ENCODE peak calls at places on chromosome 16, in seven cellular contexts. One of them, this sample, is unnamed.

GRCh38 chr16:57536306-57537193 is at the start of gene CCDC102A:
- DNase-seq in cardiac muscle cell: peak; percentile 64
- DNase-seq in heart right ventricle: peak; percentile 23
- DNase-seq in IMR-90: no peak
- DNase-seq in tibial nerve: no peak
- DNase-seq in CD8-positive, alpha-beta T cell: no peak
- DNase-seq in epithelial cell of esophagus: no peak
- DNase-seq in this sample: peak; percentile 55

GRCh38 chr16:55418586-55418985 is 60.4 kb upstream of the MMP2 start:
- DNase-seq in cardiac muscle cell: peak; percentile 66
- DNase-seq in epithelial cell of esophagus: peak; percentile 41
- DNase-seq in IMR-90: peak; percentile 10
- DNase-seq in CD8-positive, alpha-beta T cell: no peak
- DNase-seq in tibial nerve: no peak
- DNase-seq in heart right ventricle: no peak
- DNase-seq in this sample: peak; percentile 29

GRCh38 chr16:30166202-30166902 is 17.1 kb upstream of the CORO1A start:
- DNase-seq in heart right ventricle: no peak
- DNase-seq in cardiac muscle cell: no peak
- DNase-seq in IMR-90: no peak
- DNase-seq in tibial nerve: no peak
- DNase-seq in CD8-positive, alpha-beta T cell: no peak
- DNase-seq in epithelial cell of esophagus: no peak
- DNase-seq in this sample: no peak

GRCh38 chr16:21233521-21234150 is at the start of gene ANKS4B:
- DNase-seq in tibial nerve: no peak
- DNase-seq in CD8-positive, alpha-beta T cell: no peak
- DNase-seq in heart right ventricle: no peak
- DNase-seq in IMR-90: no peak
- DNase-seq in epithelial cell of esophagus: no peak
- DNase-seq in cardiac muscle cell: no peak
- DNase-seq in this sample: no peak

GRCh38 chr16:57579361-57579665 is 36.9 kb downstream of the ADGRG5 start:
- DNase-seq in IMR-90: no peak
- DNase-seq in tibial nerve: no peak
- DNase-seq in cardiac muscle cell: no peak
- DNase-seq in heart right ventricle: no peak
- DNase-seq in epithelial cell of esophagus: no peak
- DNase-seq in CD8-positive, alpha-beta T cell: no peak
- DNase-seq in this sample: no peak

GRCh38 chr16:88570691-88571092 is 489 bp downstream of the ZC3H18 start:
- DNase-seq in epithelial cell of esophagus: peak; percentile 40
- DNase-seq in tibial nerve: no peak
- DNase-seq in CD8-positive, alpha-beta T cell: no peak
- DNase-seq in cardiac muscle cell: peak; percentile 26
- DNase-seq in IMR-90: no peak
- DNase-seq in heart right ventricle: no peak
- DNase-seq in this sample: peak; percentile 18

GRCh38 chr16:19900590-19900989 is 15.9 kb upstream of the GPRC5B start:
- DNase-seq in tibial nerve: no peak
- DNase-seq in CD8-positive, alpha-beta T cell: no peak
- DNase-seq in heart right ventricle: no peak
- DNase-seq in cardiac muscle cell: no peak
- DNase-seq in IMR-90: no peak
- DNase-seq in epithelial cell of esophagus: no peak
- DNase-seq in this sample: no peak

GRCh38 chr16:89360760-89361435 is 129.5 kb downstream of the ANKRD11 start:
- DNase-seq in heart right ventricle: no peak
- DNase-seq in CD8-positive, alpha-beta T cell: peak; percentile 71
- DNase-seq in cardiac muscle cell: no peak
- DNase-seq in IMR-90: no peak
- DNase-seq in tibial nerve: no peak
- DNase-seq in epithelial cell of esophagus: no peak
- DNase-seq in this sample: no peak

GRCh38 chr16:88524973-88525662 is 45.1 kb upstream of the ZC3H18 start:
- DNase-seq in tibial nerve: no peak
- DNase-seq in epithelial cell of esophagus: no peak
- DNase-seq in heart right ventricle: no peak
- DNase-seq in IMR-90: no peak
- DNase-seq in cardiac muscle cell: no peak
- DNase-seq in CD8-positive, alpha-beta T cell: no peak
- DNase-seq in this sample: no peak

GRCh38 chr16:24838554-24839266 is 7.1 kb upstream of the SLC5A11 start:
- DNase-seq in IMR-90: peak; percentile 70
- DNase-seq in tibial nerve: peak; percentile 39
- DNase-seq in epithelial cell of esophagus: peak; percentile 69
- DNase-seq in heart right ventricle: no peak
- DNase-seq in CD8-positive, alpha-beta T cell: no peak
- DNase-seq in cardiac muscle cell: no peak
- DNase-seq in this sample: no peak

GRCh38 chr16:27665881-27666280 is 115.9 kb downstream of the KATNIP start:
- DNase-seq in IMR-90: peak; percentile 37
- DNase-seq in tibial nerve: no peak
- DNase-seq in heart right ventricle: no peak
- DNase-seq in cardiac muscle cell: no peak
- DNase-seq in CD8-positive, alpha-beta T cell: no peak
- DNase-seq in epithelial cell of esophagus: no peak
- DNase-seq in this sample: no peak

GRCh38 chr16:75733305-75734141 is 7.2 kb upstream of the CPHXL start:
- DNase-seq in cardiac muscle cell: no peak
- DNase-seq in IMR-90: peak; percentile 85
- DNase-seq in CD8-positive, alpha-beta T cell: no peak
- DNase-seq in heart right ventricle: no peak
- DNase-seq in epithelial cell of esophagus: no peak
- DNase-seq in tibial nerve: peak; percentile 21
- DNase-seq in this sample: no peak

GRCh38 chr16:30997000-30997886 is 12.2 kb downstream of the HSD3B7 start:
- DNase-seq in heart right ventricle: peak; percentile 74
- DNase-seq in epithelial cell of esophagus: peak; percentile 84
- DNase-seq in cardiac muscle cell: peak; percentile 68
- DNase-seq in CD8-positive, alpha-beta T cell: peak; percentile 76
- DNase-seq in IMR-90: peak; percentile 41
- DNase-seq in tibial nerve: peak; percentile 69
- DNase-seq in this sample: peak; percentile 92

GRCh38 chr16:48676836-48677235 is 66.9 kb upstream of the N4BP1 start:
- DNase-seq in IMR-90: peak; percentile 50
- DNase-seq in CD8-positive, alpha-beta T cell: no peak
- DNase-seq in cardiac muscle cell: no peak
- DNase-seq in epithelial cell of esophagus: peak; percentile 64
- DNase-seq in tibial nerve: no peak
- DNase-seq in heart right ventricle: no peak
- DNase-seq in this sample: peak; percentile 33

GRCh38 chr16:79158337-79158736 is 442.2 kb downstream of the MAF start:
- DNase-seq in epithelial cell of esophagus: no peak
- DNase-seq in IMR-90: no peak
- DNase-seq in cardiac muscle cell: no peak
- DNase-seq in CD8-positive, alpha-beta T cell: no peak
- DNase-seq in tibial nerve: no peak
- DNase-seq in heart right ventricle: no peak
- DNase-seq in this sample: no peak

GRCh38 chr16:675884-676564 is 553 bp downstream of the RHBDL1 start:
- DNase-seq in tibial nerve: no peak
- DNase-seq in heart right ventricle: no peak
- DNase-seq in IMR-90: no peak
- DNase-seq in cardiac muscle cell: no peak
- DNase-seq in epithelial cell of esophagus: no peak
- DNase-seq in CD8-positive, alpha-beta T cell: no peak
- DNase-seq in this sample: no peak

GRCh38 chr16:749010-749409 is 8.2 kb upstream of the CIAO3 start:
- DNase-seq in epithelial cell of esophagus: peak; percentile 69
- DNase-seq in cardiac muscle cell: no peak
- DNase-seq in tibial nerve: no peak
- DNase-seq in CD8-positive, alpha-beta T cell: no peak
- DNase-seq in heart right ventricle: no peak
- DNase-seq in IMR-90: peak; percentile 81
- DNase-seq in this sample: no peak

GRCh38 chr16:30456302-30456701 is 10.6 kb upstream of the SEPHS2 start:
- DNase-seq in tibial nerve: no peak
- DNase-seq in heart right ventricle: no peak
- DNase-seq in cardiac muscle cell: no peak
- DNase-seq in epithelial cell of esophagus: no peak
- DNase-seq in IMR-90: no peak
- DNase-seq in CD8-positive, alpha-beta T cell: no peak
- DNase-seq in this sample: no peak

GRCh38 chr16:21684199-21684598 is 20.4 kb downstream of the OTOA start:
- DNase-seq in CD8-positive, alpha-beta T cell: no peak
- DNase-seq in epithelial cell of esophagus: no peak
- DNase-seq in IMR-90: no peak
- DNase-seq in cardiac muscle cell: no peak
- DNase-seq in tibial nerve: no peak
- DNase-seq in heart right ventricle: no peak
- DNase-seq in this sample: no peak

GRCh38 chr16:522320-523096 is 5.0 kb upstream of the CAPN15 start:
- DNase-seq in cardiac muscle cell: no peak
- DNase-seq in epithelial cell of esophagus: no peak
- DNase-seq in IMR-90: no peak
- DNase-seq in CD8-positive, alpha-beta T cell: no peak
- DNase-seq in heart right ventricle: no peak
- DNase-seq in tibial nerve: no peak
- DNase-seq in this sample: no peak

DNA sequence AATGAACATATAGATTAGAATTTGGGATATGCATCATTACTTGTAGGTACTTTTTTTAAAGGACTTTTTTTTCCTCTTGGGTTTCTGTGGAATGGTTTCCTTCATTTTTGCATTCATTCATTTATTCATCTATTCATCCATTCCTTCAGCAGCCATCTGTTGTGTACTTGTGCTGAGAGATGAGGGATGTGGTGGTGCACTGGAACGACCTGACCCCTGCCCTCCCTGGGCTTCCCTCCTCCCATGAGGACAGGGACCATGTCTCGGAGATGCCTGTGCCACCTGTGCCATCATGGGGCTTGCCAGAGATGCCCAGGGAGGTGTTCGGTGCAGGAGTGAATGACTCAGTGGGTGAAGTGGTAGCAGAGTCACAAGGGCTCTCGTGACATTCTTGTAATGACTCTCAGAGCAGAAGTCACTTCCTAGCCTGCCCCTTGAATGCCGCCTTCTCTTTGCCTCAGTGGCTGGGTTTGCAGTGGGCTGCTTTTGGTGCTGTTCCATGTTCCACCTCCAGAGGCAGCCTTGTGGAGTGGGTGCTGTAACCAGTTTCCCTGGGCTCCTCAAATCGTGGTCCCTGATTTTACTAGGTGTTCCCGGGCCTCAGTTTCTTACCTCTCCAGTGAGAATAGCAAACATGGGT is 43.9 kb downstream of the CLEC16A start:
- DNase-seq in epithelial cell of esophagus: no peak
- DNase-seq in tibial nerve: no peak
- DNase-seq in IMR-90: no peak
- DNase-seq in heart right ventricle: no peak
- DNase-seq in cardiac muscle cell: no peak
- DNase-seq in CD8-positive, alpha-beta T cell: no peak
- DNase-seq in this sample: no peak
- TF ChIP-seq CTCF in epithelial cell of esophagus: peak; percentile 43
- TF ChIP-seq CTCF in tibial nerve: no peak
- TF ChIP-seq CTCF in IMR-90: peak; percentile 28
- TF ChIP-seq CTCF in heart right ventricle: no peak
- TF ChIP-seq CTCF in cardiac muscle cell: peak; percentile 20
- TF ChIP-seq CTCF in CD8-positive, alpha-beta T cell: peak; percentile 18
- TF ChIP-seq CTCF in this sample: no peak

GRCh38 chr16:2770057-2770780 is 6.9 kb downstream of the ELOB start:
- DNase-seq in tibial nerve: no peak
- DNase-seq in CD8-positive, alpha-beta T cell: no peak
- DNase-seq in IMR-90: no peak
- DNase-seq in cardiac muscle cell: no peak
- DNase-seq in epithelial cell of esophagus: peak; percentile 23
- DNase-seq in heart right ventricle: no peak
- DNase-seq in this sample: no peak
- TF ChIP-seq CTCF in tibial nerve: no peak
- TF ChIP-seq CTCF in CD8-positive, alpha-beta T cell: no peak
- TF ChIP-seq CTCF in IMR-90: no peak
- TF ChIP-seq CTCF in cardiac muscle cell: no peak
- TF ChIP-seq CTCF in epithelial cell of esophagus: peak; percentile 17
- TF ChIP-seq CTCF in heart right ventricle: no peak
- TF ChIP-seq CTCF in this sample: no peak

GRCh38 chr16:2007081-2007836 is 2.4 kb downstream of the ZNF598 start:
- DNase-seq in epithelial cell of esophagus: no peak
- DNase-seq in CD8-positive, alpha-beta T cell: no peak
- DNase-seq in tibial nerve: no peak
- DNase-seq in IMR-90: no peak
- DNase-seq in cardiac muscle cell: no peak
- DNase-seq in heart right ventricle: no peak
- DNase-seq in this sample: no peak

GRCh38 chr16:2009302-2009711 is 314 bp downstream of the ZNF598 start:
- DNase-seq in tibial nerve: no peak
- DNase-seq in cardiac muscle cell: no peak
- DNase-seq in heart right ventricle: no peak
- DNase-seq in epithelial cell of esophagus: no peak
- DNase-seq in IMR-90: no peak
- DNase-seq in CD8-positive, alpha-beta T cell: no peak
- DNase-seq in this sample: no peak

GRCh38 chr16:2008009-2008526 is 1.6 kb downstream of the ZNF598 start:
- DNase-seq in cardiac muscle cell: no peak
- DNase-seq in epithelial cell of esophagus: peak; percentile 96
- DNase-seq in heart right ventricle: no peak
- DNase-seq in CD8-positive, alpha-beta T cell: no peak
- DNase-seq in tibial nerve: no peak
- DNase-seq in IMR-90: peak; percentile 34
- DNase-seq in this sample: peak; percentile 88

GRCh38 chr16:2009791-2010510 is at the start of gene ZNF598:
- DNase-seq in IMR-90: peak; percentile 84
- DNase-seq in tibial nerve: peak; percentile 52
- DNase-seq in heart right ventricle: peak; percentile 84
- DNase-seq in epithelial cell of esophagus: peak; percentile 89
- DNase-seq in CD8-positive, alpha-beta T cell: peak; percentile 72
- DNase-seq in cardiac muscle cell: peak; percentile 94
- DNase-seq in this sample: peak; percentile 81

DNA sequence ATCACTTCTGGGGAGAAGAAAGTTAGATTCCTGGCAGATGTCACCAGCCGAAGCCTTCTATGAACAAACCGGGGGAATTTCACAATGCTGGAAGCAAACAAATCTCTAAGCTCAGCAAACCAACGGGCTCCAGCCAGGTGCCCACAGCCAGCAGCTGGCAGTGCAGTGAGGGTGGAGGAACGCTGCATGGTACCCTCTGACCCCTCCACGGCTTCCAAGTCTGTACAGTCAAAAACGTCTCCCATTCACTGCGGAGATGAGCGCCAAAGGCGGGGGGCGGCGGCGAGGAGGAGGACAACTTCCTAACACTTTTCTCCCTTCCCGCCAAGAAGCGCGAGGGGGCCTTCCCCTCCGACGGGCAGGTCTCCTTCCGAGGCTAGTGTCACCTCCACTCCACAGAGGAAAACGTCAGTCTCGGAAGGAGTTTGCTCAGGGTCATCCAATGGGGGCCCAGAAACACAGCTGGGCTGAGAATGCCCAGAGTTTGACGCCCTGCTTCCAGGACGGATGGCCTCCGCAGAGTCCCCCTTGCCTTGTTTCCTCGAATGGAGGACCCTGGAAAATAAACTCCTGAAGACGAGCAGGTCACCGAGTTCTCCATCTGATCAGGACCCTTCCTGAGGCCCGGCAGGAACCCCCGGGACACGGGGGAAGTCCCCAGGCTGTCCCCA is 855 bp downstream of the ZNF598 start:
- DNase-seq in heart right ventricle: no peak
- DNase-seq in CD8-positive, alpha-beta T cell: no peak
- DNase-seq in IMR-90: peak; percentile 44
- DNase-seq in epithelial cell of esophagus: peak; percentile 59
- DNase-seq in tibial nerve: no peak
- DNase-seq in cardiac muscle cell: no peak
- DNase-seq in this sample: no peak
- TF ChIP-seq CTCF in heart right ventricle: no peak
- TF ChIP-seq CTCF in CD8-positive, alpha-beta T cell: no peak
- TF ChIP-seq CTCF in IMR-90: no peak
- TF ChIP-seq CTCF in epithelial cell of esophagus: no peak
- TF ChIP-seq CTCF in tibial nerve: no peak
- TF ChIP-seq CTCF in cardiac muscle cell: no peak
- TF ChIP-seq CTCF in this sample: no peak

GRCh38 chr16:67104061-67104460 is 5.7 kb upstream of the PHAF1 start:
- DNase-seq in CD8-positive, alpha-beta T cell: no peak
- DNase-seq in heart right ventricle: peak; percentile 29
- DNase-seq in tibial nerve: no peak
- DNase-seq in epithelial cell of esophagus: no peak
- DNase-seq in IMR-90: peak; percentile 23
- DNase-seq in cardiac muscle cell: peak; percentile 17
- DNase-seq in this sample: no peak
- TF ChIP-seq CTCF in CD8-positive, alpha-beta T cell: no peak
- TF ChIP-seq CTCF in heart right ventricle: peak; percentile 10
- TF ChIP-seq CTCF in tibial nerve: no peak
- TF ChIP-seq CTCF in epithelial cell of esophagus: peak; percentile 22
- TF ChIP-seq CTCF in IMR-90: peak; percentile 44
- TF ChIP-seq CTCF in cardiac muscle cell: peak; percentile 40
- TF ChIP-seq CTCF in this sample: peak; percentile 14

This sample was measured in RWPE1.